ENCODE peak calls at places on chromosomes 13 and 19, in four cellular contexts. R is T-cell, K is HEK293T, W is epithelial cell of prostate. C is an unnamed sample.

GRCh38 chr13:42484396-42484795 is 89.6 kb upstream of the TNFSF11 start:
- DNase-seq in R (no peak), W (no peak), K (no peak), C (no peak)

GRCh38 chr19:48813123-48813911 is 2.5 kb upstream of the BCAT2 start:
- DNase-seq in K (no peak), W (no peak), R (no peak), C (peak; percentile 65)

GRCh38 chr19:54137913-54138776 is 583 bp downstream of the CNOT3 start:
- DNase-seq in K (no peak), W (no peak), R (peak; percentile 34), C (peak; percentile 78)

GRCh38 chr19:13430790-13431582 is 75.3 kb downstream of the CACNA1A start:
- DNase-seq in R (peak; percentile 33), K (peak; percentile 50), W (no peak), C (peak; percentile 52)

GRCh38 chr13:92994056-92994455 is 232.6 kb upstream of the GPC6 start:
- DNase-seq in K (no peak), W (peak; percentile 10), R (no peak), C (no peak)

GRCh38 chr13:113559901-113560644 is 24.5 kb upstream of the TFDP1 start:
- DNase-seq in W (no peak), R (no peak), K (no peak), C (no peak)

GRCh38 chr13:113548171-113548641 is 36.3 kb upstream of the TFDP1 start:
- DNase-seq in W (no peak), K (no peak), R (no peak), C (no peak)

GRCh38 chr19:2273356-2274184 is 8.4 kb downstream of the PEAK3 start:
- DNase-seq in W (no peak), K (peak; percentile 90), R (peak; percentile 77), C (peak; percentile 94)

GRCh38 chr19:5011476-5012238 is 42.7 kb downstream of the KDM4B start:
- DNase-seq in R (no peak), W (no peak), K (no peak), C (peak; percentile 26)

GRCh38 chr13:19713186-19713965 is 69.4 kb downstream of the PSPC1 start:
- DNase-seq in W (peak; percentile 1), K (no peak), R (no peak), C (no peak)

GRCh38 chr19:1026189-1027019 is at the start of gene CNN2:
- DNase-seq in W (no peak), R (peak; percentile 70), K (peak; percentile 75), C (peak; percentile 91)

GRCh38 chr13:109784590-109785140 is 1.7 kb downstream of the IRS2 start:
- DNase-seq in R (peak; percentile 72), K (peak; percentile 50), W (no peak), C (peak; percentile 85)

GRCh38 chr19:51607077-51607476 is 23.1 kb downstream of the SIGLEC5 start:
- DNase-seq in R (no peak), K (no peak), W (no peak), C (no peak)

GRCh38 chr13:47705185-47705584 is 295.9 kb downstream of the SUCLA2 start:
- DNase-seq in W (no peak), K (no peak), R (no peak), C (no peak)

GRCh38 chr13:110017379-110017778 is 231.0 kb upstream of the IRS2 start:
- DNase-seq in W (no peak), K (no peak), R (no peak), C (peak; percentile 69)

GRCh38 chr13:98751397-98752110 is 918 bp downstream of the SLC15A1 start:
- DNase-seq in W (no peak), R (no peak), K (peak; percentile 22), C (peak; percentile 73)

GRCh38 chr13:28505543-28506135 is 10.7 kb upstream of the FLT1 start:
- DNase-seq in R (no peak), W (no peak), K (no peak), C (no peak)

GRCh38 chr13:21050288-21051197 is 10.8 kb downstream of the LATS2 start:
- DNase-seq in K (no peak), R (no peak), W (no peak), C (no peak)

GRCh38 chr19:37872383-37872782 is 34.0 kb downstream of the WDR87 start:
- DNase-seq in R (no peak), W (no peak), K (no peak), C (no peak)

GRCh38 chr19:39082745-39083598 is 1.2 kb upstream of the ACP7 start:
- DNase-seq in W (no peak), K (no peak), R (no peak), C (no peak)

GRCh38 chr13:26037302-26037701 is 14.5 kb downstream of the SHISA2 start:
- DNase-seq in K (peak; percentile 55), R (peak; percentile 12), W (no peak), C (peak; percentile 80)

GRCh38 chr19:45468159-45468651 is 409 bp downstream of the FOSB start:
- DNase-seq in K (no peak), W (no peak), R (peak; percentile 44), C (no peak)

GRCh38 chr19:13153627-13154240 is 3.5 kb downstream of the IER2 start:
- DNase-seq in K (no peak), W (no peak), R (peak; percentile 19), C (no peak)

GRCh38 chr13:67225252-67226159 is 4.6 kb downstream of the PCDH9 start:
- DNase-seq in W (no peak), K (no peak), R (no peak), C (no peak)

GRCh38 chr19:48154003-48154402 is 16.1 kb downstream of the LIG1 start:
- DNase-seq in K (no peak), R (no peak), W (no peak), C (no peak)

GRCh38 chr19:33052352-33052972 is 12.2 kb downstream of the RHPN2 start:
- DNase-seq in K (no peak), W (no peak), R (no peak), C (no peak)

GRCh38 chr19:52086481-52086880 is 9.1 kb downstream of the ZNF841 start:
- DNase-seq in R (no peak), W (peak; percentile 29), K (no peak), C (no peak)

GRCh38 chr19:10699650-10700335 is 1.4 kb upstream of the QTRT1 start:
- DNase-seq in W (no peak), R (peak; percentile 66), K (peak; percentile 46), C (peak; percentile 62)

GRCh38 chr13:20570540-20570939 is 3.6 kb downstream of the IFT88 start:
- DNase-seq in W (no peak), R (no peak), K (no peak), C (no peak)

GRCh38 chr13:43694265-43694664 is 92.5 kb downstream of the ENOX1 start:
- DNase-seq in W (no peak), R (no peak), K (no peak), C (peak; percentile 15)

GRCh38 chr13:40973409-40973808 is 45.7 kb downstream of the ELF1 start:
- DNase-seq in K (no peak), W (no peak), R (no peak), C (no peak)

GRCh38 chr19:1087813-1088418 is 7.3 kb downstream of the POLR2E start:
- DNase-seq in K (no peak), W (no peak), R (peak; percentile 52), C (no peak)

GRCh38 chr19:46221981-46222610 is 7.4 kb upstream of the IGFL1 start:
- DNase-seq in R (no peak), W (peak; percentile 64), K (peak; percentile 21), C (peak; percentile 85)

GRCh38 chr13:33537691-33538090 is 252.1 kb upstream of the STARD13 start:
- DNase-seq in W (no peak), K (no peak), R (no peak), C (no peak)

GRCh38 chr19:15154002-15154612 is 46.7 kb downstream of the NOTCH3 start:
- DNase-seq in W (no peak), R (no peak), K (peak; percentile 55), C (peak; percentile 73)

GRCh38 chr19:12984683-12985048 is 10.6 kb upstream of the NFIX start:
- DNase-seq in R (no peak), K (no peak), W (no peak), C (peak; percentile 4)

GRCh38 chr13:26987614-26988013 is 184.0 kb downstream of the USP12 start:
- DNase-seq in K (no peak), R (no peak), W (no peak), C (no peak)

C was measured in iPS-NIHi11.